ENCODE peak calls at places on chromosomes 5 and 9, in seven cellular contexts. H, K, S, P, Y, I and L are unnamed samples. For H3K4me1, the result is how much of the 10 kb centered on the place peaks cover.

GRCh38 chr9:90344013-90344412 is 298.6 kb downstream of the DIRAS2 start:
- DNase-seq in K (no peak), S (no peak), Y (no peak), H (no peak), I (no peak), P (no peak), L (peak)

GRCh38 chr9:71692337-71692736 is 76.0 kb downstream of the CEMIP2 start:
- DNase-seq in P (no peak), H (no peak), I (no peak), K (no peak), Y (no peak), S (no peak), L (no peak)

GRCh38 chr5:87410941-87411340 is 1.8 kb downstream of the CCNH start:
- DNase-seq in H (no peak), P (no peak), K (no peak), I (no peak), Y (no peak), S (no peak), L (no peak)

GRCh38 chr9:119453980-119454379 is 84.7 kb upstream of the BRINP1 start:
- DNase-seq in P (no peak), K (no peak), Y (no peak), S (no peak), I (no peak), H (no peak), L (peak)

GRCh38 chr9:17578577-17578910 is 322 bp upstream of the SH3GL2 start:
- DNase-seq in P (no peak), Y (no peak), H (no peak), K (no peak), I (no peak), S (no peak), L (no peak)

GRCh38 chr5:145925353-145925752 is 11.0 kb upstream of the SH3RF2 start:
- DNase-seq in Y (no peak), P (peak), S (no peak), I (no peak), K (no peak), H (no peak), L (peak)

GRCh38 chr5:161312882-161313281 is 233.6 kb downstream of the GABRB2 start:
- DNase-seq in K (no peak), Y (no peak), H (no peak), I (no peak), P (no peak), S (no peak), L (no peak)

GRCh38 chr9:84121991-84122523 is 141.5 kb downstream of the RMI1 start:
- DNase-seq in Y (no peak), H (no peak), P (no peak), K (no peak), I (no peak), S (no peak), L (no peak)

GRCh38 chr9:35105126-35105525 is 2.2 kb upstream of the STOML2 start:
- DNase-seq in K (no peak), P (no peak), I (no peak), Y (no peak), H (no peak), S (no peak), L (no peak)

GRCh38 chr5:66306105-66306843 is 162.2 kb downstream of the SREK1 start:
- DNase-seq in K (no peak), S (no peak), I (peak), Y (peak), P (peak), H (peak), L (peak)

GRCh38 chr5:81755320-81755719 is 4.4 kb upstream of the SSBP2 start:
- DNase-seq in H (no peak), Y (peak), P (peak), I (peak), S (no peak), K (no peak), L (peak)

GRCh38 chr5:75331-76320 is 16.3 kb upstream of the PLEKHG4B start:
- DNase-seq in K (no peak), Y (no peak), P (no peak), H (no peak), S (no peak), I (no peak), L (no peak)

GRCh38 chr5:152572812-152573211 is 167.7 kb upstream of the NMUR2 start:
- DNase-seq in S (no peak), P (no peak), H (no peak), I (no peak), K (no peak), Y (no peak), L (no peak)

GRCh38 chr9:91680998-91681397 is 257.4 kb upstream of the NFIL3 start:
- DNase-seq in H (no peak), P (no peak), S (no peak), I (no peak), Y (no peak), K (no peak), L (no peak)

GRCh38 chr9:121861501-121862180 is 210.2 kb downstream of the DAB2IP start:
- DNase-seq in Y (no peak), H (peak), K (no peak), S (no peak), I (peak), P (peak), L (no peak)

GRCh38 chr9:107175039-107175438 is 108.0 kb upstream of the RAD23B start:
- DNase-seq in H (no peak), P (no peak), Y (no peak), S (no peak), I (peak), K (peak), L (no peak)

GRCh38 chr5:113205807-113206206 is 229.0 kb downstream of the TSSK1B start:
- DNase-seq in S (no peak), P (peak), I (no peak), K (no peak), Y (no peak), H (no peak), L (peak)

GRCh38 chr9:73061131-73061530 is 90.5 kb upstream of the ANXA1 start:
- DNase-seq in Y (no peak), K (no peak), I (no peak), H (no peak), S (no peak), P (no peak), L (no peak)

GRCh38 chr9:33924978-33925797 is 108.2 kb downstream of the UBE2R2 start:
- DNase-seq in H (peak), I (peak), Y (peak), S (no peak), P (peak), K (no peak), L (peak)

GRCh38 chr5:135569755-135570452 is 8.9 kb downstream of the CXCL14 start:
- DNase-seq in S (no peak), K (no peak), H (peak), P (peak), Y (no peak), I (peak), L (no peak)

GRCh38 chr5:122778157-122778556 is 3.3 kb downstream of the SNX2 start:
- DNase-seq in Y (no peak), I (no peak), K (no peak), H (no peak), S (no peak), P (no peak), L (no peak)

GRCh38 chr9:134735441-134736175 is 94.0 kb downstream of the COL5A1 start:
- DNase-seq in K (no peak), Y (no peak), S (no peak), H (no peak), P (no peak), I (peak), L (no peak)
- H3K4me1 ChIP-seq in K (under half), Y (under half), S (under half), H (under half), P (under half), I (under half), L (under half)

GRCh38 chr9:136670571-136671253 is 8.0 kb downstream of the EGFL7 start:
- DNase-seq in I (no peak), S (no peak), P (no peak), Y (no peak), K (no peak), H (no peak), L (no peak)
- H3K4me1 ChIP-seq in I (under half), S (under half), P (under half), Y (under half), K (under half), H (under half), L (under half)

GRCh38 chr9:105307731-105308130 is 63.3 kb downstream of the SLC44A1 start:
- DNase-seq in H (no peak), S (no peak), Y (no peak), I (no peak), P (no peak), K (no peak), L (no peak)
- H3K4me1 ChIP-seq in H (under half), S (under half), Y (under half), I (under half), P (under half), K (under half), L (under half)

GRCh38 chr9:127862075-127863011 is 7.9 kb upstream of the ENG start:
- DNase-seq in P (no peak), H (peak), S (peak), Y (peak), K (peak), I (peak), L (no peak)
- H3K4me1 ChIP-seq in P (under half), H (under half), S (under half), Y (under half), K (under half), I (under half), L (under half)

DNA sequence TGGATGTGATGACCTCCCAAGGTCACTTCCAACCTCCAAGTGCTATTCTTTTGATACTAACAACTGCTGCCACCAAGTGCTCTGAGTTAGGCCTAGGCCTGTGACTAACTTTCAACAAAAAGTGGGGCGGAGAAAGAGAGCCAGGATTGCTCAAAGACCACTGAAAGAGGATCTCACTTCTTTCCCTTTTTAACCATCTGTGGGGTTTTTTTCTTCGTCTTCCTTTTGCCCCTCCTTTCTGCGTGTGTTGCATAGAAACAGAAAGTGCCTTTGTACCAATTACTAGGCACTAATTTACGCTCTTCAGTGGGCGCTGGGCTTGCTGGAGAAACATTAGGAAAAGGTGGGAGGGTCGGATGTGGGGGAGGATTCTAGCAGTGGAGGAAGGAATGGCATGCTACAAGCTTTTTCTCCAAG is 8.0 kb downstream of the KLF9 start:
- DNase-seq in S (no peak), Y (no peak), H (no peak), I (peak), K (no peak), P (no peak), L (no peak)
- H3K4me1 ChIP-seq in S (half or more), Y (under half), H (under half), I (half or more), K (under half), P (under half), L (under half)

DNA sequence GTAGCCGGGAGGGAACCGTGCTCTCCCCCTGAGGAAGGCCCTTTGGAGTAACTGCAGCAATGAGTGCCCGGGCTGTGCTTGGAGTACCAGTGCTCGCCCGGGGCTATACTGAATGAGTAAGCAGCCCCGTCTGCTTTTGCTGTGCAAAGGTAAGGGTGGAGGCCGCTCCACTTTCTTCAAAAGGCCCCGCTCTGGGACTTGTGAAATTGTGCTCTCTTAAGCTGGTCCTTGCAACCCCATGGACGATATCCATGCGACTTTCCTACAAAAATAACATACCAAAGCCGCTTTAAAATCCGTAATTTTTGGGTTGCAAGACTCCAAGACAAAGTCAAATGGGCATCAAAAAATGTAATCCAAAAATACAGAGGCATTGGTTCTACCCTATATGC is 579 bp upstream of the TNFAIP8 start:
- DNase-seq in S (peak), H (no peak), P (no peak), K (no peak), Y (no peak), I (no peak), L (no peak)
- H3K4me1 ChIP-seq in S (under half), H (half or more), P (under half), K (under half), Y (under half), I (half or more), L (under half)

GRCh38 chr5:171955761-171956160 is 50.7 kb downstream of the FBXW11 start:
- DNase-seq in Y (no peak), I (no peak), P (no peak), K (no peak), H (no peak), S (no peak), L (no peak)

GRCh38 chr5:171956314-171956713 is 50.1 kb downstream of the FBXW11 start:
- DNase-seq in I (no peak), K (no peak), S (no peak), Y (no peak), H (no peak), P (no peak), L (no peak)

GRCh38 chr5:171954721-171955120 is 51.7 kb downstream of the FBXW11 start:
- DNase-seq in P (no peak), K (no peak), Y (no peak), S (no peak), H (no peak), I (no peak), L (peak)

GRCh38 chr5:171957591-171958251 is 48.7 kb downstream of the FBXW11 start:
- DNase-seq in K (no peak), Y (peak), P (no peak), I (no peak), S (no peak), H (no peak), L (peak)

GRCh38 chr5:171956870-171957501 is 49.5 kb downstream of the FBXW11 start:
- DNase-seq in P (no peak), Y (no peak), H (no peak), K (no peak), I (no peak), S (no peak), L (no peak)
- H3K4me1 ChIP-seq in P (half or more), Y (under half), H (under half), K (under half), I (half or more), S (under half), L (under half)

DNA sequence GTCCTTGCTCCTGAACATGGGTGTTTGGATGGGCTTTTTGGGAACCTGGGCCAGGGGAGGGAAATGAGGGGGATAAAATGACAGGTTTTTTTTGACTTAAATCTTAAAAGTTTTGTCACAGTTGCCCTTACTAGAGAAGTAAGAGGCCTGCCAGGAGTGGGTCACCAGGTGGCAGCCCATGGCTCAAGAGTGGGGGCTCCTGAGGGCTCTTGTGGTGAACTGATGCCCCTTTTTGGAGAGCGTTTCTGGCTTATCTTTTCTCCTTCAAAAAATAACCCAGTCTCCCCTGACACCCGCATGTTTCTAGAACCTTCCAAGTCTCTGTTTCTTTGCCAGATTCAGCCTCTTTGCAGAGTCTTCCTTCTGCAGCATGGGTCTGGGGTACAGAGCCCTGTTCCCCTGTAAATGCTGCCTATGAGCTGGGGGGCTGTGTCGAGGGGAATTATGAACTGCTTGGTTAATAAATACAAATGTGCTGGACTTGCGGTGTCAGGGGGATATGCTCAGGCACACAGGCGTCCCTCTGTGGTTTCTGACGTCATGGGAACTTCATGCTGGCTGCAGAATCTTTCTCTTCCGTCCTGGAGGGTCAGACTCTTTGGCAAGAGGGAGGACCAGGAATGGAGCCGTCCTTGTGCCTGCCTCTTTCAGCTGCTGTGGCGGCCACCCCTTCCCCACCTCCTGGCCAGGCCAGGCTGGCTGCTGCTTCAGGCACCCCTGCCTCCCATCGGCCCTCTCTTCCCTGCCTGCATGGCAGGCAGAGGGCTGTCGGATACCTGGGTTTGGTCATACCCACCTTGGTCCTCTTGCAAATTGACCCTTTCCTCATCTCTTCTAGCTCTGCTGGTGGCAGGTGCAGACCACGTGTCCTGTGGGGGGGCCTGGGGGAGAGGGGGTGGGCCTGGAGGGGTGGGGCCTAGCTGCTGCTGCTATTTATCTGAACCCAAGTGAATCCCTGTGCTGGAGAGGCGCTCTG is 30.1 kb downstream of the PTPA start:
- DNase-seq in H (peak), I (peak), Y (peak), S (no peak), P (peak), K (no peak), L (no peak)
- H3K4me1 ChIP-seq in H (half or more), I (half or more), Y (under half), S (half or more), P (half or more), K (under half), L (under half)